ENCODE peak calls at places on chromosomes 4 and X, in five cellular contexts. One of them, this sample, is unnamed.
A peak's percentile ranks its signal among the peaks of the same experiment; 100 is the strongest.

GRCh38 chr4:41878991-41879491 is 56.2 kb upstream of the TMEM33 start:
- DNase-seq in heart left ventricle: no peak
- DNase-seq in foreskin fibroblast: no peak
- DNase-seq in T-helper 2 cell: no peak
- DNase-seq in Right ventricle myocardium inferior: no peak
- DNase-seq in this sample: no peak

GRCh38 chr4:138392751-138393308 is 150.7 kb upstream of the SLC7A11 start:
- DNase-seq in heart left ventricle: no peak
- DNase-seq in foreskin fibroblast: no peak
- DNase-seq in T-helper 2 cell: no peak
- DNase-seq in Right ventricle myocardium inferior: no peak
- DNase-seq in this sample: no peak

GRCh38 chr4:182023469-182023868 is 219.7 kb upstream of the TENM3 start:
- DNase-seq in heart left ventricle: no peak
- DNase-seq in foreskin fibroblast: no peak
- DNase-seq in T-helper 2 cell: no peak
- DNase-seq in Right ventricle myocardium inferior: no peak
- DNase-seq in this sample: no peak

GRCh38 chr4:156635046-156635445 is 336.6 kb downstream of the PDGFC start:
- DNase-seq in heart left ventricle: no peak
- DNase-seq in foreskin fibroblast: no peak
- DNase-seq in T-helper 2 cell: no peak
- DNase-seq in Right ventricle myocardium inferior: no peak
- DNase-seq in this sample: no peak

GRCh38 chr4:34280131-34280530 is 1964.2 kb downstream of the ARAP2 start:
- DNase-seq in heart left ventricle: no peak
- DNase-seq in foreskin fibroblast: peak; percentile 20
- DNase-seq in T-helper 2 cell: no peak
- DNase-seq in Right ventricle myocardium inferior: no peak
- DNase-seq in this sample: no peak

GRCh38 chrX:154693394-154693793 is 40.0 kb upstream of the CTAG2 start:
- DNase-seq in heart left ventricle: no peak
- DNase-seq in foreskin fibroblast: no peak
- DNase-seq in T-helper 2 cell: no peak
- DNase-seq in Right ventricle myocardium inferior: no peak
- DNase-seq in this sample: no peak

GRCh38 chr4:89514811-89515210 is 207.2 kb upstream of the GPRIN3 start:
- DNase-seq in heart left ventricle: no peak
- DNase-seq in foreskin fibroblast: peak; percentile 58
- DNase-seq in T-helper 2 cell: no peak
- DNase-seq in Right ventricle myocardium inferior: no peak
- DNase-seq in this sample: no peak

GRCh38 chr4:109077486-109077885 is 225.0 kb downstream of the COL25A1 start:
- DNase-seq in heart left ventricle: no peak
- DNase-seq in foreskin fibroblast: peak; percentile 12
- DNase-seq in T-helper 2 cell: no peak
- DNase-seq in Right ventricle myocardium inferior: no peak
- DNase-seq in this sample: no peak

GRCh38 chr4:40739347-40739746 is 10.4 kb upstream of the NSUN7 start:
- DNase-seq in heart left ventricle: no peak
- DNase-seq in foreskin fibroblast: no peak
- DNase-seq in T-helper 2 cell: no peak
- DNase-seq in Right ventricle myocardium inferior: no peak
- DNase-seq in this sample: no peak

GRCh38 chr4:185916683-185917082 is 104.7 kb upstream of the SORBS2 start:
- DNase-seq in heart left ventricle: no peak
- DNase-seq in foreskin fibroblast: no peak
- DNase-seq in T-helper 2 cell: no peak
- DNase-seq in Right ventricle myocardium inferior: no peak
- DNase-seq in this sample: no peak

GRCh38 chrX:74923942-74924448 is 1.3 kb downstream of the NEXMIF start:
- DNase-seq in heart left ventricle: peak; percentile 4
- DNase-seq in foreskin fibroblast: peak; percentile 1
- DNase-seq in T-helper 2 cell: no peak
- DNase-seq in Right ventricle myocardium inferior: peak; percentile 62
- DNase-seq in this sample: peak; percentile 22

GRCh38 chrX:113644426-113644825 is 803.8 kb upstream of the AMOT start:
- DNase-seq in heart left ventricle: no peak
- DNase-seq in foreskin fibroblast: peak; percentile 2
- DNase-seq in T-helper 2 cell: no peak
- DNase-seq in Right ventricle myocardium inferior: no peak
- DNase-seq in this sample: no peak

GRCh38 chr4:66275381-66276060 is 605.2 kb upstream of the EPHA5 start:
- DNase-seq in heart left ventricle: no peak
- DNase-seq in foreskin fibroblast: no peak
- DNase-seq in T-helper 2 cell: no peak
- DNase-seq in Right ventricle myocardium inferior: no peak
- DNase-seq in this sample: no peak

GRCh38 chrX:74788545-74789086 is 136.6 kb downstream of the NEXMIF start:
- DNase-seq in heart left ventricle: no peak
- DNase-seq in foreskin fibroblast: no peak
- DNase-seq in T-helper 2 cell: no peak
- DNase-seq in Right ventricle myocardium inferior: no peak
- DNase-seq in this sample: no peak

GRCh38 chrX:74931214-74931613 is 6.0 kb upstream of the NEXMIF start:
- DNase-seq in heart left ventricle: no peak
- DNase-seq in foreskin fibroblast: no peak
- DNase-seq in T-helper 2 cell: no peak
- DNase-seq in Right ventricle myocardium inferior: no peak
- DNase-seq in this sample: no peak

GRCh38 chr4:128649575-128650205 is 159.8 kb upstream of the JADE1 start:
- DNase-seq in heart left ventricle: no peak
- DNase-seq in foreskin fibroblast: peak; percentile 79
- DNase-seq in T-helper 2 cell: no peak
- DNase-seq in Right ventricle myocardium inferior: no peak
- DNase-seq in this sample: no peak

GRCh38 chrX:112851806-112852205 is 11.2 kb upstream of the AMOT start:
- DNase-seq in heart left ventricle: peak; percentile 14
- DNase-seq in foreskin fibroblast: no peak
- DNase-seq in T-helper 2 cell: no peak
- DNase-seq in Right ventricle myocardium inferior: no peak
- DNase-seq in this sample: peak; percentile 0

GRCh38 chrX:71603618-71604017 is 14.7 kb downstream of the CXCR3 start:
- DNase-seq in heart left ventricle: no peak
- DNase-seq in foreskin fibroblast: no peak
- DNase-seq in T-helper 2 cell: no peak
- DNase-seq in Right ventricle myocardium inferior: no peak
- DNase-seq in this sample: no peak

GRCh38 chrX:143642426-143642825 is 6.5 kb upstream of the SLITRK4 start:
- DNase-seq in heart left ventricle: no peak
- DNase-seq in foreskin fibroblast: no peak
- DNase-seq in T-helper 2 cell: no peak
- DNase-seq in Right ventricle myocardium inferior: no peak
- DNase-seq in this sample: no peak

GRCh38 chrX:86103061-86103460 is 45.2 kb upstream of the DACH2 start:
- DNase-seq in heart left ventricle: no peak
- DNase-seq in foreskin fibroblast: no peak
- DNase-seq in T-helper 2 cell: no peak
- DNase-seq in Right ventricle myocardium inferior: no peak
- DNase-seq in this sample: no peak

GRCh38 chrX:47361538-47362511 is 8.6 kb upstream of the ZNF157 start:
- DNase-seq in heart left ventricle: peak; percentile 83
- DNase-seq in foreskin fibroblast: peak; percentile 87
- DNase-seq in T-helper 2 cell: no peak
- DNase-seq in Right ventricle myocardium inferior: peak; percentile 74
- DNase-seq in this sample: peak; percentile 75